ENCODE peak calls at places on chromosomes 4 and X, in nine cellular contexts. G is tibial artery, M is WERI-Rb-1, R is astrocyte, Q is mammary epithelial cell, W is brain microvascular endothelial cell, O is right lobe of liver, U is sigmoid colon, E is hepatocyte. J is an unnamed sample.

GRCh38 chr4:142274137-142274536 is 572.0 kb downstream of the INPP4B start:
- DNase-seq in W (peak), O (no peak), G (no peak), U (no peak), M (no peak), R (peak), E (no peak), Q (peak), J (no peak)

GRCh38 chrX:133249659-133250058 is 31.5 kb upstream of the TFDP3 start:
- DNase-seq in Q (no peak), O (no peak), R (no peak), G (no peak), E (no peak), U (no peak), M (no peak), W (no peak), J (no peak)

GRCh38 chrX:154516655-154517100 is 646 bp upstream of the FAM3A start:
- DNase-seq in Q (no peak), M (no peak), U (peak), G (peak), O (no peak), E (peak), R (peak), W (no peak), J (no peak)

GRCh38 chr4:76011700-76012387 is 4.5 kb upstream of the CXCL9 start:
- DNase-seq in U (no peak), O (no peak), W (peak), Q (peak), E (peak), R (peak), G (no peak), M (no peak), J (no peak)

GRCh38 chrX:29419774-29420553 is 795.4 kb upstream of the MAGEB2 start:
- DNase-seq in U (no peak), W (peak), M (no peak), Q (no peak), O (no peak), G (no peak), E (peak), R (peak), J (no peak)

GRCh38 chr4:180456928-180457327 is 1786.3 kb upstream of the TENM3 start:
- DNase-seq in O (no peak), U (no peak), Q (no peak), E (no peak), W (no peak), R (no peak), G (no peak), M (no peak), J (no peak)

GRCh38 chrX:13764765-13765164 is 30.2 kb downstream of the OFD1 start:
- DNase-seq in O (no peak), M (peak), Q (no peak), R (no peak), U (no peak), E (peak), W (peak), G (no peak), J (no peak)

GRCh38 chr4:86963697-86964096 is 28.9 kb downstream of the AFF1 start:
- DNase-seq in U (no peak), M (no peak), W (no peak), O (no peak), R (peak), Q (peak), E (no peak), G (no peak), J (no peak)

GRCh38 chr4:184972996-184973395 is 45.3 kb upstream of the HELT start:
- DNase-seq in W (no peak), O (no peak), Q (no peak), G (peak), M (no peak), R (no peak), U (no peak), E (no peak), J (no peak)

GRCh38 chrX:68868316-68868715 is 39.5 kb downstream of the EFNB1 start:
- DNase-seq in U (no peak), E (no peak), Q (no peak), G (no peak), M (no peak), R (peak), W (no peak), O (no peak), J (no peak)

GRCh38 chrX:101229155-101229554 is 9.6 kb downstream of the DRP2 start:
- DNase-seq in W (peak), R (peak), E (no peak), M (no peak), O (no peak), Q (peak), U (no peak), G (no peak), J (no peak)

GRCh38 chr4:14096406-14096965 is 469.0 kb upstream of the BOD1L1 start:
- DNase-seq in R (peak), U (no peak), E (no peak), Q (no peak), M (no peak), O (no peak), W (peak), G (no peak), J (no peak)

GRCh38 chrX:47637546-47638195 is 7.9 kb upstream of the CFP start:
- DNase-seq in O (no peak), R (no peak), Q (no peak), W (no peak), U (no peak), M (no peak), G (peak), E (no peak), J (peak)

GRCh38 chrX:72031634-72032033 is 100.1 kb downstream of the RTL5 start:
- DNase-seq in U (no peak), E (no peak), W (no peak), Q (no peak), G (no peak), R (no peak), M (no peak), O (no peak), J (no peak)

GRCh38 chr4:19047481-19047880 is 1025.9 kb upstream of the LCORL start:
- DNase-seq in Q (no peak), M (no peak), W (no peak), R (no peak), O (no peak), U (no peak), G (no peak), E (no peak), J (no peak)

GRCh38 chr4:176340871-176341685 is 21.3 kb downstream of the SPCS3 start:
- DNase-seq in Q (peak), O (no peak), W (peak), M (no peak), U (no peak), E (peak), R (no peak), G (no peak), J (no peak)

GRCh38 chrX:81708506-81708905 is 506.6 kb downstream of the SH3BGRL start:
- DNase-seq in W (no peak), G (no peak), E (no peak), M (no peak), O (no peak), Q (no peak), R (peak), U (no peak), J (no peak)

GRCh38 chrX:111568817-111569216 is 57.4 kb downstream of the SERTM2 start:
- DNase-seq in W (no peak), M (no peak), R (no peak), Q (no peak), O (no peak), G (no peak), U (no peak), E (no peak), J (no peak)

GRCh38 chrX:15737957-15738685 is at the start of gene CA5B:
- DNase-seq in Q (peak), O (peak), U (peak), G (peak), R (peak), E (peak), M (peak), W (peak), J (peak)

GRCh38 chrX:136395271-136395670 is 92.5 kb upstream of the BRS3 start:
- DNase-seq in E (no peak), O (no peak), M (no peak), R (no peak), U (no peak), W (no peak), Q (peak), G (no peak), J (no peak)

GRCh38 chr4:21205821-21206531 is 505.7 kb downstream of the PACRGL start:
- DNase-seq in W (no peak), Q (no peak), O (no peak), R (no peak), U (no peak), G (no peak), M (no peak), E (peak), J (no peak)

GRCh38 chr4:143362392-143363046 is 25.8 kb downstream of the GAB1 start:
- DNase-seq in G (no peak), E (no peak), Q (no peak), M (no peak), W (no peak), U (no peak), R (no peak), O (no peak), J (no peak)

GRCh38 chr4:4609622-4610334 is 67.9 kb upstream of the STX18 start:
- DNase-seq in Q (no peak), M (no peak), W (no peak), E (no peak), G (no peak), U (no peak), O (no peak), R (no peak), J (no peak)

GRCh38 chr4:24070117-24070516 is 180.3 kb upstream of the PPARGC1A start:
- DNase-seq in E (no peak), Q (peak), O (no peak), U (no peak), M (no peak), R (peak), G (no peak), W (peak), J (no peak)

GRCh38 chr4:21790437-21791029 is 158.0 kb downstream of the KCNIP4 start:
- DNase-seq in M (no peak), R (peak), O (no peak), E (peak), U (no peak), Q (peak), G (no peak), W (no peak), J (no peak)

GRCh38 chr4:88043586-88044340 is 36.3 kb downstream of the PKD2 start:
- DNase-seq in U (no peak), G (no peak), Q (no peak), R (no peak), M (no peak), E (no peak), O (no peak), W (no peak), J (no peak)

GRCh38 chr4:149708513-149709175 is 107.0 kb downstream of the IQCM start:
- DNase-seq in U (no peak), R (peak), O (no peak), W (no peak), Q (peak), G (no peak), E (peak), M (no peak), J (no peak)

GRCh38 chrX:30992381-30992904 is 79.4 kb downstream of the FTHL17 start:
- DNase-seq in U (no peak), Q (peak), M (no peak), E (no peak), O (no peak), R (peak), W (peak), G (no peak), J (no peak)

GRCh38 chr4:90127223-90127705 is at the start of gene CCSER1:
- DNase-seq in W (no peak), E (peak), R (peak), M (peak), Q (peak), U (peak), O (peak), G (peak), J (peak)

GRCh38 chr4:19213388-19213787 is 1038.3 kb upstream of the SLIT2 start:
- DNase-seq in E (no peak), U (no peak), Q (no peak), O (no peak), G (no peak), M (peak), W (peak), R (peak), J (no peak)

GRCh38 chr4:103374773-103375172 is 176.6 kb upstream of the CENPE start:
- DNase-seq in M (no peak), O (no peak), Q (no peak), E (no peak), R (no peak), W (no peak), U (no peak), G (no peak), J (no peak)

GRCh38 chr4:159273841-159274240 is 171.0 kb downstream of the RAPGEF2 start:
- DNase-seq in W (no peak), Q (no peak), G (no peak), M (peak), R (no peak), O (no peak), U (no peak), E (no peak), J (peak)

GRCh38 chr4:159273126-159273438 is 170.2 kb downstream of the RAPGEF2 start:
- DNase-seq in G (no peak), W (no peak), U (no peak), Q (no peak), O (no peak), M (no peak), R (no peak), E (no peak), J (no peak)

GRCh38 chr4:159269956-159270355 is 167.1 kb downstream of the RAPGEF2 start:
- DNase-seq in R (no peak), O (no peak), W (no peak), E (no peak), U (no peak), Q (no peak), G (no peak), M (no peak), J (no peak)

GRCh38 chr4:159271857-159272256 is 169.0 kb downstream of the RAPGEF2 start:
- DNase-seq in M (no peak), U (no peak), G (no peak), E (no peak), Q (no peak), O (no peak), R (no peak), W (no peak), J (no peak)

DNA sequence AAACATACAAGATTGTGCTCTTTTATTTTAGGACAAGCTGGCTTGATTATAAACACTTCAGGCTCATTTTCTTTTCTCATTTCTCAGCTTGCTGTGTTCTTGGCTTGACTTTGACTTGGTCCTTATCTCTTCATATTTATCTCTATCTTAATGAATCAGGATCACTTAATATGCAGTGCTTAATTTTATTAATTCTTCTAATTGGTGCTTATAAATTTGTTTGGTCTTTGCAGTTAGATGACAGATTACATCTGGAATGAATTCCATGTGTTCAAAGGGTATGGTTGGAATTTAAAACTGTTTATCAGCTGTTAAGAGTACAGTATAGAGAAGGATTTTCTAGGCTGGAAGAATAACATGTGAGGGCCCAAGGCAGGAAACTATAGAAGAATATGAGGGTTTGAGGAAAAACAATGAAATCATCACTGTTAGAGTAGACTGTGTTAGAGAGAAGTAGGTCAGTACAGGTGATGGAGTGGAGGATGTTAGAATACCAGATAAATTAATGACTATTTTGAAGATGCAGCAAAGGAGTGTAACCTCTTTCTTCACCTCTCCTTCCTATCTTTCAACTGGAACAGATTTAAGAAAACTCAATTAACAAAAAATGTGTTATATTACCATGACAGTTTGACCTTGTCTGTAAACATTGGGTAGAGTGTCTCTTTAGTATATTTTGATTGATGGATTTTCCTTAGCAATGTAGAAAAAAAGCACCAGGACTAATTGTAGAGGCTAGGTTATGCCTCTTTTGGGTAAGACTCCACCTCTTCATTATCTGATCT is 169.7 kb downstream of the RAPGEF2 start:
- DNase-seq in Q (no peak), G (no peak), R (no peak), U (no peak), E (no peak), M (no peak), W (no peak), O (no peak), J (no peak)
- H3K27ac ChIP-seq in Q (no peak), G (peak), R (no peak), U (no peak), E (peak), M (no peak), W (no peak), O (peak), J (peak)

DNA sequence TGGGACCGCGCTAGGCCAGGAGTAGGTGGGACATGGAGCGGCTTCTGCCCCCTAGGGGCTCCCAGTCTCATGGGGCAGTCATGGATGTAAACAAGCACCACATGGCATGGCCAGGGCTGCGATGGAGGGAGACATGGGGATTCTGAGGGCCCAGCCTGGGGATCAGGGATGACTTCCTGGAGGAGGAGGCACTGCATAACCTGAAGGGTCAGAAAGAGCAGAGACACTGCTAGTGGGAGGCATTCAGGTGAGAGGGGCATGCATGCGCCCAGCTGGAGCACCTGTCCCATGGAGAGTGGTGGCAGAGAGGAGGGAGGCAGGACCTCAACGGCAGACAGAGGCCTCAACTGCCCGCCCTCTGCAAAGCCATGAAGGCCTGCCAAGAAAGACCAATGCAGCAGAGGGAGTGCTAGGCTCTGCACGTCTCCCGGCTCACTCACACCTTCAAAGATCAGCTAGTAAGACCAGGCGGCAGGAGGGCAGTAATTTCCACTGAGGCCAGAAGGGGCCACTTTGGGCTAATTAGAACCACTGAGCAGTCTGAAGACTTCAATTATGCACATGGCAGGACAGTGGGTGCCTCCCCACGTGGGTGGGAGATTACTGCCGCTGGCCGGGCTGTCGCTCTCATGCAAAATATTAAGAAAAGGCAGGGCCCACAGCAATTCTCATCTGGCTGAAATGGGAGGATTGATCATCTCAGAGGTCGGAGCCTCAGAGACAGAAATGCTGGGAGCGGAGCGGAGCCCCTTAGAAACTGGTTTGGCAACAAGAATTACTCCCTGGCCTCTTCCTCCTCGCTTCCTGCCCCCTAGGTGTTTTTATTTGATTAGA is 69.6 kb downstream of the PPP2R2C start:
- DNase-seq in M (peak), O (no peak), Q (no peak), E (no peak), G (no peak), R (no peak), U (no peak), W (no peak), J (peak)
- TF ChIP-seq CTCF in M (peak), O (no peak), Q (no peak), E (no peak), G (no peak), R (no peak), U (no peak), W (no peak), J (no peak)

DNA sequence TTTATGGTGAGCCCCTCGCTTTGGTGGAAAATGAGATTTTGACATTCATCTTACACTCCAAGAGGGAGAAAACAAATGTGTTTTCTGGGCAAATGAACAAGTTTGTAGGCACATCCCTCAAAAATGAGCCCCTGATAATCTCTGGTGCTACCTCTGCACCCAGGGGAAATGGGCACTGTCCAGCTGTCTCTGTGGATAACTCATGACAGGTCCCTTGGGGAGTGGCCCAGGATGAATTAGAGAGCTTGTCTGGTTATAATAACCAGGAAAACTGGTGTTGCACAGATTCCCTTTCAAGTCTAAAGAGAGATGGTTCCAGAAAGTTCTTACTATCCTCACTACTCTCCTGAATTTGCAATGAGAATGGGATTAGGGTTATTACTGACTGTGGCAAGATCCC is 7.5 kb downstream of the RASL11B start:
- DNase-seq in O (no peak), G (no peak), W (no peak), U (no peak), M (no peak), R (no peak), Q (no peak), E (no peak), J (no peak)
- H3K27ac ChIP-seq in O (no peak), G (peak), W (no peak), U (no peak), M (no peak), R (no peak), Q (no peak), E (peak), J (no peak)

DNA sequence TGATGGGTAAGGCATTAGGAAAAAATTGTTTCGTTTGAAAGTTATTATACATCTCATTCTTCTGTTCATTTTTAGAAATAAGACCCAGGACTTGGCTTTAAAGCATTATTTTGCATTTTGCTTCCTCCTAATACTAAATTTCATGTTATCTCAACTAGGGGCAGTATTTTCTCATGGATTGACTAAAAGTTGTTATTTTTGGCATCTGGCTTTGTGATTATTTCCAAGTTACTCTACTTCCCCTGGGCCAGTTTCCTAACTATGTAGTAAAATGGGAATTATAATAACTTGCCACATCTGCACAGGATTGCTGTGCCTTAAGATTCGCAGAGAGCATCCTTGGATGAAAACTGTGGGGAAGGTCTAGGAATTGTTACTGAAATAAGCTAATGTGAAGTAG is 3.0 kb downstream of the RBPJ start:
- DNase-seq in O (no peak), U (no peak), R (peak), E (no peak), M (no peak), G (no peak), Q (no peak), W (no peak), J (no peak)
- TF ChIP-seq CTCF in O (no peak), U (no peak), R (peak), E (peak), M (no peak), G (peak), Q (no peak), W (peak), J (no peak)

DNA sequence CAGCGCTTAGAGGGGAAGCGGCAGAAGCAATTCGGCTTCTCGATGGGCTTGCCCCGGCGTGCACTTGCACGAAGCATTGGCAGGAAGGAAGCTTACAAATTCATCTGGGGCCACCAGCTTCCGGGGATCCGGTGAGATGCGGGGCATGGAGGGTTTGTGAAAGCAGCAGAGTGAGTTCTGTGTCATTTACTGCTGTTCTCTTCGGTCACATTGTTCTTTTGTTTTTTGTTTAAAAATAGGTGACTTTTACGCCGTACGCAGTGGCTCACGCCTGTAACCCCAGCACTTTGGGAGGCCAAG is 47.0 kb downstream of the ASMT start:
- DNase-seq in W (no peak), Q (no peak), R (no peak), M (no peak), U (no peak), O (no peak), E (no peak), G (no peak), J (no peak)
- H3K27ac ChIP-seq in W (no peak), Q (no peak), R (no peak), M (no peak), U (no peak), O (no peak), E (no peak), G (no peak), J (no peak)

GRCh38 chr4:140049924-140050681 is 103.9 kb downstream of the MAML3 start:
- DNase-seq in W (no peak), U (no peak), M (peak), R (peak), O (no peak), Q (no peak), E (no peak), G (no peak), J (no peak)
- TF ChIP-seq CTCF in W (peak), U (no peak), M (peak), R (peak), O (no peak), Q (peak), E (peak), G (no peak), J (no peak)

GRCh38 chr4:3473943-3474335 is 10.8 kb downstream of the DOK7 start:
- DNase-seq in G (no peak), M (no peak), O (no peak), Q (no peak), R (no peak), W (no peak), E (no peak), U (no peak), J (peak)
- H3K27ac ChIP-seq in G (no peak), M (no peak), O (no peak), Q (no peak), R (no peak), W (no peak), E (no peak), U (no peak), J (no peak)

J was measured in kidney.